ENCODE peak calls at places on chromosomes 12 and 14, in eight cellular contexts. P is K562, N is lung, B is IMR-90, E is tibial artery, I is dorsolateral prefrontal cortex, X is fibroblast of lung, S is lower lobe of right lung. O is an unnamed sample.
A peak's percentile ranks its signal among the peaks of the same experiment; 100 is the strongest.

GRCh38 chr12:62260733-62261683 is 804 bp downstream of the USP15 start:
- DNase-seq in P (peak; percentile 69), S (peak; percentile 63), B (peak; percentile 41), E (peak; percentile 38), X (peak; percentile 58), N (peak; percentile 43), I (peak; percentile 35), O (peak; percentile 66)

GRCh38 chr12:14714437-14714836 is 18.0 kb upstream of the GUCY2C start:
- DNase-seq in N (no peak), S (no peak), X (no peak), P (no peak), B (no peak), E (no peak), I (no peak), O (no peak)

GRCh38 chr12:91194500-91194899 is 11.9 kb upstream of the DCN start:
- DNase-seq in I (no peak), X (peak; percentile 70), P (no peak), B (peak; percentile 57), N (no peak), E (no peak), S (no peak), O (no peak)

GRCh38 chr12:120481022-120481767 is 11.6 kb upstream of the SRSF9 start:
- DNase-seq in E (no peak), S (no peak), X (no peak), P (no peak), N (no peak), I (no peak), B (no peak), O (no peak)

GRCh38 chr12:100797246-100797645 is 2.7 kb downstream of the ANO4 start:
- DNase-seq in B (no peak), I (no peak), S (no peak), N (no peak), P (no peak), X (no peak), E (no peak), O (no peak)

GRCh38 chr12:57094194-57095160 is 5.6 kb downstream of the NAB2 start:
- DNase-seq in I (no peak), B (no peak), E (no peak), X (no peak), P (no peak), N (no peak), S (no peak), O (no peak)

GRCh38 chr12:52636189-52636588 is 15.8 kb downstream of the KRT2 start:
- DNase-seq in E (no peak), S (no peak), B (no peak), P (no peak), N (no peak), X (no peak), I (no peak), O (no peak)

GRCh38 chr12:23719493-23719892 is 230.0 kb downstream of the SOX5 start:
- DNase-seq in X (no peak), N (no peak), P (no peak), I (no peak), B (no peak), S (no peak), E (no peak), O (no peak)

GRCh38 chr12:5200276-5201087 is 156.8 kb downstream of the KCNA5 start:
- DNase-seq in N (no peak), I (no peak), P (peak; percentile 64), X (no peak), E (peak; percentile 40), S (peak; percentile 59), B (peak; percentile 28), O (peak; percentile 18)

GRCh38 chr14:104517426-104517825 is 62.1 kb upstream of the C14orf180 start:
- DNase-seq in P (no peak), E (no peak), N (no peak), B (no peak), S (no peak), X (no peak), I (no peak), O (no peak)

GRCh38 chr14:105100931-105101330 is 35.7 kb upstream of the GPR132 start:
- DNase-seq in I (no peak), N (no peak), E (no peak), X (no peak), B (no peak), P (no peak), S (no peak), O (no peak)

GRCh38 chr14:56195727-56196126 is 77.5 kb downstream of the PELI2 start:
- DNase-seq in E (no peak), N (no peak), S (no peak), X (peak; percentile 83), I (no peak), B (peak; percentile 58), P (no peak), O (peak; percentile 43)

GRCh38 chr12:118055144-118055557 is 5.8 kb downstream of the WSB2 start:
- DNase-seq in I (no peak), B (peak; percentile 22), X (no peak), E (peak; percentile 30), P (peak; percentile 64), N (peak; percentile 54), S (peak; percentile 61), O (no peak)

GRCh38 chr14:52307376-52307775 is 6.7 kb upstream of the PTGER2 start:
- DNase-seq in B (no peak), X (no peak), P (no peak), E (no peak), N (no peak), S (no peak), I (no peak), O (no peak)

GRCh38 chr14:65070710-65071033 is 31.6 kb downstream of the MAX start:
- DNase-seq in E (no peak), B (peak; percentile 7), S (no peak), N (no peak), X (no peak), I (peak; percentile 44), P (no peak), O (no peak)

GRCh38 chr12:43501705-43502104 is 50.3 kb downstream of the ADAMTS20 start:
- DNase-seq in S (no peak), B (peak; percentile 34), N (no peak), E (no peak), X (peak; percentile 2), I (no peak), P (peak; percentile 5), O (no peak)

GRCh38 chr14:92615451-92615850 is 101.9 kb downstream of the RIN3 start:
- DNase-seq in X (no peak), N (no peak), B (no peak), S (no peak), I (no peak), E (no peak), P (no peak), O (peak; percentile 52)

GRCh38 chr12:47752121-47752520 is 6.6 kb downstream of the RAPGEF3 start:
- DNase-seq in S (no peak), N (no peak), I (no peak), B (no peak), E (no peak), P (no peak), X (no peak), O (no peak)

GRCh38 chr14:63555572-63555971 is 12.4 kb upstream of the PPP2R5E start:
- DNase-seq in P (no peak), N (no peak), X (no peak), B (no peak), S (no peak), I (no peak), E (no peak), O (no peak)

DNA sequence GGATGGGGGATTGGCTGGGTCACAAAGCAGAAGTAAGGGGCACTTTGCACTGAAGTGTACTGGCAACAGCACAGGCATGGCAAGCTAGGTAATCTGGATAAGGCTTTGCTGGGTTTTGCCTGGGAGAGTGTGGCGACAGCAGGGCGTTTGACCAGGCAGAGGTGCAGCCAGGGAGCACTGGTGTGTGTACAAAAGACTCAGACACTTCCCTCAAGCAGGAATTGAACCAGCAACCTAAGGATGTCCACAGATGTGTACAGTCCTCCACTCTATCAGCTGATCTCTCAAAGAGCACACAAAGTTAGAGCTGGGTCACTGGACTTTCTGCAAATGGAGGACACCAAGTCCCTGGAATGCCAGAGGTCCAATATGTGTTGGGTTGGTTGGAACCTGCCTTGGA is 15.4 kb upstream of the RNASE4 start:
- DNase-seq in B (no peak), I (no peak), N (no peak), P (no peak), E (no peak), X (no peak), S (no peak), O (no peak)
- H3K27me3 ChIP-seq in B (no peaks in the 10 kb centered on the region), I (no peaks in the 10 kb centered on the region), N (no peaks in the 10 kb centered on the region), P (no peaks in the 10 kb centered on the region), E (no peaks in the 10 kb centered on the region), X (no peaks in the 10 kb centered on the region), S (peaks cover 9% of the 10 kb centered on the region), O (no peaks in the 10 kb centered on the region)

DNA sequence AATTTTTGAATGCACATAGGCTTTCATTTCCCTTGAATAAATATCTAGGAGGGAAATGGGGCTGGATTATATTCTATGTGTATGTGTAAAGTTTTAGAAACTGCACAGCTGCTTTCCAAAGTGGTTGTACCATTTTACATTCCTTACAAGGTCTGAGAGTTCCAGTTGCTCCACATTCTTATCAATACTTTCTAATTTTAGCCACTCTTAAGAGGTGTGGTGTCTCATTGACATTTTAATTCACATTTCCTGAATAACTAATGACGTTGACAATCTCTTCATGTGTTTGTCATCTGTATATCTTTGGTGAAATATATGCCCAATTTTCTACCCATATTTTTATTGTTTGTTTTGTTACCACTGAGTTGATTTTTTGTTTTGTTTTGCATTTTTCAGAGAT is 74.6 kb upstream of the VASH1 start:
- DNase-seq in X (no peak), E (no peak), P (no peak), I (no peak), S (no peak), B (no peak), N (no peak), O (no peak)
- TF ChIP-seq CTCF in X (no peak), E (no peak), P (no peak), I (no peak), S (no peak), B (no peak), N (no peak), O (no peak)

GRCh38 chr12:46268617-46269428 is at the start of gene SLC38A1:
- DNase-seq in E (peak; percentile 86), P (peak; percentile 81), B (peak; percentile 74), I (peak; percentile 56), S (peak; percentile 93), X (peak; percentile 72), N (peak; percentile 90), O (peak; percentile 90)

GRCh38 chr12:46266869-46267617 is 1.8 kb downstream of the SLC38A1 start:
- DNase-seq in E (peak; percentile 53), N (peak; percentile 64), P (peak; percentile 35), B (peak; percentile 64), S (peak; percentile 76), X (peak; percentile 76), I (peak; percentile 51), O (peak; percentile 60)

GRCh38 chr12:46266382-46266791 is 2.5 kb downstream of the SLC38A1 start:
- DNase-seq in S (no peak), B (peak; percentile 61), N (no peak), I (no peak), E (peak; percentile 31), X (peak; percentile 54), P (peak; percentile 58), O (no peak)

GRCh38 chr12:46268349-46268616 is 560 bp downstream of the SLC38A1 start:
- DNase-seq in X (no peak), S (peak; percentile 49), E (no peak), I (no peak), P (no peak), B (peak; percentile 19), N (no peak), O (no peak)

GRCh38 chr12:46267618-46268348 is 1.1 kb downstream of the SLC38A1 start:
- DNase-seq in I (no peak), P (peak; percentile 40), S (peak; percentile 49), E (no peak), N (no peak), X (peak; percentile 34), B (peak; percentile 24), O (peak; percentile 49)
- H3K27me3 ChIP-seq in I (no peaks in the 10 kb centered on the region), P (no peaks in the 10 kb centered on the region), S (peaks cover 30% of the 10 kb centered on the region), E (no peaks in the 10 kb centered on the region), N (no peaks in the 10 kb centered on the region), X (peaks cover 2% of the 10 kb centered on the region), B (no peaks in the 10 kb centered on the region), O (no peaks in the 10 kb centered on the region)

GRCh38 chr12:107126688-107127481 is 33.5 kb upstream of the CRY1 start:
- DNase-seq in B (peak; percentile 24), S (no peak), P (no peak), I (no peak), N (no peak), X (peak; percentile 11), E (no peak), O (no peak)
- TF ChIP-seq CTCF in B (peak; percentile 46), S (no peak), P (peak; percentile 40), I (peak; percentile 33), N (no peak), X (peak; percentile 39), E (no peak), O (no peak)

O was measured in GM06990.